ENCODE peak calls at places on chromosomes 4 and X, in six cellular contexts. R, F, B, E, C and I are unnamed samples.

GRCh38 chr4:186900232-186900900 is 176.7 kb upstream of the FAT1 start:
- DNase-seq in R (no peak), F (no peak), B (peak), E (no peak), C (no peak), I (peak)

GRCh38 chr4:155799106-155799793 is 40.4 kb downstream of the GUCY1B1 start:
- DNase-seq in R (no peak), F (no peak), B (no peak), E (no peak), C (no peak), I (no peak)

GRCh38 chr4:128191115-128191897 is 96.3 kb downstream of the PGRMC2 start:
- DNase-seq in R (peak), F (no peak), B (peak), E (peak), C (peak), I (peak)

GRCh38 chr4:7422098-7422897 is 12.4 kb downstream of the PSAPL1 start:
- DNase-seq in R (no peak), F (peak), B (no peak), E (no peak), C (peak), I (no peak)

GRCh38 chr4:15162465-15163283 is 160.4 kb downstream of the CPEB2 start:
- DNase-seq in R (no peak), F (no peak), B (peak), E (no peak), C (no peak), I (peak)

GRCh38 chr4:86924805-86925204 is 10.0 kb upstream of the AFF1 start:
- DNase-seq in R (no peak), F (no peak), B (peak), E (no peak), C (no peak), I (peak)

GRCh38 chr4:11397146-11397545 is 31.5 kb downstream of the HS3ST1 start:
- DNase-seq in R (no peak), F (no peak), B (no peak), E (no peak), C (no peak), I (peak)

GRCh38 chrX:132426695-132427281 is 62.0 kb downstream of the MBNL3 start:
- DNase-seq in R (no peak), F (no peak), B (peak), E (no peak), C (no peak), I (peak)